ENCODE peak calls at places on chromosomes 2 and 18, in six cellular contexts. X is tibial nerve, K is endothelial cell of umbilical vein, M is suprapubic skin, R is body of pancreas, P is sigmoid colon. U is an unnamed sample.

GRCh38 chr18:41073372-41073954 is 881.6 kb upstream of the PIK3C3 start:
- DNase-seq in X (no peak), K (peak), M (no peak), R (no peak), P (no peak), U (no peak)

GRCh38 chr18:53850918-53851317 is 373.6 kb downstream of the MBD2 start:
- DNase-seq in X (no peak), K (no peak), M (no peak), R (no peak), P (no peak), U (no peak)

GRCh38 chr2:160054984-160055725 is 7.3 kb downstream of the PLA2R1 start:
- DNase-seq in X (no peak), K (peak), M (no peak), R (no peak), P (no peak), U (no peak)

GRCh38 chr2:12637754-12638153 is 79.0 kb upstream of the TRIB2 start:
- DNase-seq in X (no peak), K (peak), M (no peak), R (no peak), P (no peak), U (no peak)

GRCh38 chr18:12307871-12308385 is at the start of gene TUBB6:
- DNase-seq in X (peak), K (peak), M (peak), R (peak), P (peak), U (peak)

GRCh38 chr2:152907046-152907445 is 188.6 kb downstream of the ARL6IP6 start:
- DNase-seq in X (no peak), K (no peak), M (no peak), R (no peak), P (no peak), U (no peak)

GRCh38 chr2:65999103-65999502 is 435.8 kb upstream of the MEIS1 start:
- DNase-seq in X (no peak), K (no peak), M (no peak), R (no peak), P (no peak), U (no peak)

GRCh38 chr2:117875786-117876185 is 61.3 kb downstream of the DDX18 start:
- DNase-seq in X (no peak), K (no peak), M (no peak), R (no peak), P (no peak), U (no peak)

GRCh38 chr2:196431076-196431475 is 208.4 kb upstream of the CCDC150 start:
- DNase-seq in X (no peak), K (peak), M (no peak), R (no peak), P (no peak), U (no peak)

GRCh38 chr2:228086561-228086960 is 94.9 kb downstream of the SPHKAP start:
- DNase-seq in X (no peak), K (no peak), M (no peak), R (no peak), P (no peak), U (no peak)

GRCh38 chr18:21345851-21346250 is 103.8 kb downstream of the GREB1L start:
- DNase-seq in X (no peak), K (no peak), M (no peak), R (no peak), P (no peak), U (no peak)

GRCh38 chr18:9260388-9261380 is 73.9 kb upstream of the TWSG1 start:
- DNase-seq in X (no peak), K (no peak), M (no peak), R (no peak), P (no peak), U (no peak)

GRCh38 chr18:36314098-36314497 is 16.6 kb downstream of the FHOD3 start:
- DNase-seq in X (peak), K (no peak), M (no peak), R (no peak), P (no peak), U (no peak)

DNA sequence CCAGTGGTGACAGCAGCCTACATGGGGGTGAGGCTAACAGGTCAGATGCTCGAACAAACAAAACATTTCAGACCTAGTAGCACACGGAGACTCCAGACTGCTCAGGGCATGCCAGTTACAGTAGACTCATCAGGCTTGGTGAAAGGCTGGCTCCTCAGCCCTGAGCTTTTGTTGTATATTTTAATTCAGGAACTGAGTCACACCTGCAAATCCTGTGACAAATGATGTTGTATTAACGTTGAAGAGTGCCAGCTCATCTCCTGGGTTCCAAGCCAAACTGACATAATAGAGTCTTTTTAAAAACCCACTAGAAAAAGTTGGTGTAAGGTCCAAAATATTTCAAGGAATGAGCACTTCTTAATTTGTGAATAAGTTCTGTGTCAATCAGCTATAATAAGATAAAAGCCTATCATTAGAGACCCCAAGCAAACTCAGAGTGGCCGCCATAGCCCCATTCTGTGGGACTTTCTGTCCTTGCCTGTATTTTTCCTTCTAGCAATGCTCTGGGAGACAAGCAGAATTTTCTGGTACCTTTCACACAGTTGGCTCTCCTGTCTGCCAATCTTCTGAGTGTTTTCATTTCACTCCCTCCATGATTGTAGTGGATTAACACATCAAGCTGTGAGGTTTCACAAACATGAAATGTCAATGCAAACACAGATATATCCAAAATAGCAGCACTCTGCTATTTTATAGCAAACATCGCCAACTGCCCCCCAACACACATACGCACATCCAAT is 65.1 kb downstream of the C1D start:
- DNase-seq in X (no peak), K (peak), M (no peak), R (no peak), P (no peak), U (no peak)
- H3K4me3 ChIP-seq in X (no peak), K (no peak), M (no peak), R (no peak), P (no peak), U (no peak)

GRCh38 chr2:107168141-107168540 is 282.2 kb upstream of the ST6GAL2 start:
- DNase-seq in X (no peak), K (no peak), M (no peak), R (no peak), P (no peak), U (peak)
- TF ChIP-seq POLR2A in X (no peak), K (no peak), M (no peak), R (no peak), P (no peak), U (no peak)

GRCh38 chr2:149331023-149331400 is 625 bp downstream of the LYPD6 start:
- DNase-seq in X (no peak), K (no peak), M (no peak), R (no peak), P (no peak), U (no peak)

GRCh38 chr2:149330127-149331022 is at the start of gene LYPD6:
- DNase-seq in X (peak), K (peak), M (peak), R (peak), P (peak), U (peak)

GRCh38 chr2:149329470-149330126 is 789 bp upstream of the LYPD6 start:
- DNase-seq in X (peak), K (peak), M (no peak), R (peak), P (peak), U (peak)

GRCh38 chr2:149332364-149332763 is 2.0 kb downstream of the LYPD6 start:
- DNase-seq in X (no peak), K (no peak), M (no peak), R (no peak), P (no peak), U (no peak)

DNA sequence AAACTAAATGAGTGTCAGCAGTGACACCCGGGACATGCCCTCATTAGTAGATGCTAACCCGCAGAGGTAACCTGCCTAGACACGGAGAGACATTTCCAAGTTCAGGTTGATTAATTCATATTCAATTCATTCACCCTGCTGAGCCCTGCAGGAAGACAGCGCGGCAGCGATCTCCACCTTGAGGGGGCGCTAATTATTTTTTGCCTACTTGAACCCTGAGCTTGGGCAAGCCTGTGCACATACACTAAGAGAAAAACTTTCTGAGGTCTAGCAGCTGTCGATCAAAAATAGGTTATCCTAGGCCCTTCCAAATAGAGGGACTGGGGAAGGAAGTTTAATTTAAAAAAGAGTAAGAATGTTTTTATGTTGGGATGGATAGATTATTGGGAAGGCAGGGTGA is 1.3 kb upstream of the LYPD6 start:
- DNase-seq in X (no peak), K (peak), M (no peak), R (peak), P (no peak), U (peak)
- TF ChIP-seq CTCF in X (no peak), K (peak), M (no peak), R (no peak), P (no peak), U (no peak)

DNA sequence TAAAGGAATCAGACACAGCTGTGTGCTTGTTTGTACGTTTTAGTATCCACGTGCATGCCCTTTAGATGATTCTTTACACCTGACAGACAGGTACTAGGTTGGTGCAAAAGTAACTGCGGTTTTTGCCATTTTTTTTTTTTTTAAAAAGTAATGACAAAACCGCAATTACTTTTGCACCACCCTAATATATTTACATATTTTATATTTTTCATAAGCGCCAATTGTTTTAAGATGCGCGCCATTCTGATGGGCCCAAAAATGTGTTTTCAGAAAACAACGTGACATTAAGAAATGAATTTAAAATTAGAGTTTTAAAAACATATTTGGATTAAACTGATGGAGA is 972 bp upstream of the COBLL1 start:
- DNase-seq in X (no peak), K (no peak), M (no peak), R (no peak), P (no peak), U (no peak)
- H3K4me3 ChIP-seq in X (peak), K (no peak), M (peak), R (no peak), P (no peak), U (peak)

GRCh38 chr2:156323754-156324153 is 8.8 kb downstream of the NR4A2 start:
- DNase-seq in X (no peak), K (no peak), M (no peak), R (no peak), P (no peak), U (no peak)

GRCh38 chr2:156322103-156322671 is 10.3 kb downstream of the NR4A2 start:
- DNase-seq in X (no peak), K (no peak), M (no peak), R (no peak), P (no peak), U (no peak)

GRCh38 chr2:156321243-156321904 is 11.1 kb downstream of the NR4A2 start:
- DNase-seq in X (no peak), K (no peak), M (no peak), R (peak), P (no peak), U (no peak)

GRCh38 chr2:156320491-156320896 is 12.0 kb downstream of the NR4A2 start:
- DNase-seq in X (no peak), K (no peak), M (no peak), R (peak), P (peak), U (no peak)

DNA sequence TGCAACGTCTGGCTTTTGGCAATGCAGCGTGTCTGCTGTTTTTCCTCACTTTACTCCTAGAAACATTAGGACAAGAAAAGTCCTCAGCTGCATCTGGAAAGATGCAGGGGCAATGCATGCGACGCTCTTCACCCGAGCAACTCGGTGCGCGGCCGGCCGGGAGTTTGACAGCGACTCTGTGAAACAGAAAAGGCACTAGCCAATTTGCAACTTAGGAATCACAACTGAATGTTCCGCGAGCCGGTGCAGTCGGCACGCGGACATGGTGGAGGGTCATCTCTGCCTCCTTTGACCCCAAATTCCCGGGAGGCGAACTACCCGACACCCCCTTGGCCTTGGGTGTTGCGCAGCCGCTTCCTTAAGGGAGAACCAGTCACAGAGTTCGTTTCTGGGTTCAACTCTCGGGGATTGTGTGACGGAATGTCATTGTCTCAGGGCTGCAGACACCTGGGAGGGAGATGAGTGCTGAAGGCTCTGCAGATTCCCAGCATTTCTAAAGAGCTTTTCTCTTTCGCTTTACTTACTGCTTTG is 9.8 kb downstream of the NR4A2 start:
- DNase-seq in X (no peak), K (no peak), M (no peak), R (no peak), P (no peak), U (no peak)
- TF ChIP-seq POLR2A in X (no peak), K (no peak), M (no peak), R (no peak), P (no peak), U (no peak)

DNA sequence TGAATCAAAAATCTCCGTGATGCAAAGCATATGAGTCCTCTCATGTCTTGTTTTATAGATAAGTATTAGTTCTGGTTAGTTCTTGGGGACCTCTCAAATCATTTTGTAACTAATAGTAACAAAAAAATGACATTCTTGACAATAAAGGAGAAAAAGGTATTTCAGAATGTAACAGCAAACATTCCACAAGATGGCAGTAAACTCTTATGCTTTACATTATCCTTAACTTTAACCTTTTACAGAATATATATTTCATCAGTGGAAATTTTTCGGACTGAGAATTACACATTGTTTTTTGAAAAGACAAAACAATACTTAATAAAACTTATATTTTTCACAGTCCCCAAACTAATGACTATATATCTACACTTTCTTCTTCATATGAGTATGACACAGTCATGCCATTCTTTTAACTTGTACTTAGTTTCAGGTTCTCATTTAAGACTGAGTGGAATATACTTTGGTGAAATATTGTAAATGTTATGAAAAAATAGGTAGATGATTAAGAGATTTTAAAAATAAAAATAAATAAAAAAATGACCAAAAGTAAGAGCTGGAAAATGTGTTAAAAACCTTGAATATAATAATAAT is 142.9 kb upstream of the NXPH2 start:
- DNase-seq in X (no peak), K (peak), M (no peak), R (no peak), P (no peak), U (no peak)
- TF ChIP-seq CTCF in X (peak), K (peak), M (no peak), R (no peak), P (peak), U (no peak)

GRCh38 chr2:177243073-177243472 is 21.5 kb downstream of the NFE2L2 start:
- DNase-seq in X (no peak), K (no peak), M (no peak), R (no peak), P (peak), U (no peak)

GRCh38 chr2:177243476-177243875 is 21.1 kb downstream of the NFE2L2 start:
- DNase-seq in X (no peak), K (no peak), M (no peak), R (no peak), P (no peak), U (no peak)

GRCh38 chr2:177239934-177240600 is 24.5 kb downstream of the NFE2L2 start:
- DNase-seq in X (peak), K (peak), M (no peak), R (no peak), P (peak), U (peak)

GRCh38 chr2:177242136-177242987 is 22.2 kb downstream of the NFE2L2 start:
- DNase-seq in X (peak), K (peak), M (no peak), R (no peak), P (peak), U (no peak)

DNA sequence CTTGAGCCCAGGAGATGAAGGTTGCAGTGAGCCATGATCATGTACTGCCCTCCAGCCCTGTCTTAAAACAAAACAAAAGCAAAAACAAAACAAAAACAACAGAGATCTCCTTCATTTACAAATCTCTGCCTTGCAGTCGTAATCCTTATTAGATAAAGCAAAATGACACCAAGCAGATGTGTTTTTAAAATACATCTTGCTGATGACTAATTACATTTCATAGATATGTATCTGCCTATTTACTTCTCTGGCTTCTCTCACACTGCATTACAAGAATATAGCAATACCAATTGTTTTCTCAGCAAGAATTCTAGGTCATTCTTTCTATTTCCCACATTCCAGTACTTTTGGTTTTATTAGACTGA is 22.8 kb downstream of the NFE2L2 start:
- DNase-seq in X (no peak), K (no peak), M (no peak), R (no peak), P (no peak), U (no peak)
- H3K4me3 ChIP-seq in X (peak), K (no peak), M (peak), R (no peak), P (peak), U (no peak)

GRCh38 chr18:712401-713134 is at the start of gene ENOSF1:
- DNase-seq in X (peak), K (peak), M (peak), R (peak), P (peak), U (peak)
- TF ChIP-seq POLR2A in X (no peak), K (peak), M (peak), R (no peak), P (no peak), U (no peak)